ENCODE peak calls at places on chromosomes 3 and 15, in nine cellular contexts. J, C, M, R, W, K, N, Y and O are unnamed samples.

GRCh38 chr15:91271565-91272153 is 171.6 kb downstream of the SV2B start:
- DNase-seq in W (peak), Y (peak), J (peak), M (peak), N (peak), R (peak), K (peak), C (peak), O (peak)

GRCh38 chr3:188792788-188793187 is 379.0 kb upstream of the TPRG1 start:
- DNase-seq in C (peak), R (no peak), W (no peak), M (no peak), Y (no peak), K (no peak), N (peak), J (no peak), O (peak)

GRCh38 chr3:58349792-58350626 is 17.3 kb downstream of the PXK start:
- DNase-seq in K (peak), Y (peak), C (no peak), N (no peak), M (no peak), R (no peak), W (no peak), J (no peak), O (no peak)

GRCh38 chr3:144496116-144496835 is 524.7 kb downstream of the DIPK2A start:
- DNase-seq in Y (no peak), W (no peak), C (no peak), J (no peak), M (no peak), K (no peak), N (peak), R (no peak), O (peak)

GRCh38 chr3:171457263-171458055 is 2.7 kb downstream of the TNIK start:
- DNase-seq in N (no peak), Y (no peak), J (no peak), W (no peak), M (no peak), R (peak), C (no peak), K (peak), O (peak)

GRCh38 chr15:86362556-86362955 is 282.9 kb downstream of the AGBL1 start:
- DNase-seq in W (no peak), Y (no peak), K (no peak), R (no peak), N (no peak), J (peak), M (no peak), C (peak), O (no peak)

GRCh38 chr15:78264304-78265136 is at the start of gene DNAJA4:
- DNase-seq in K (peak), N (peak), J (no peak), W (peak), M (peak), C (peak), Y (peak), R (no peak), O (peak)

GRCh38 chr3:150699068-150699635 is 4.6 kb downstream of the ERICH6 start:
- DNase-seq in N (no peak), R (no peak), J (peak), K (peak), Y (no peak), C (peak), W (no peak), M (peak), O (no peak)

GRCh38 chr3:175386630-175387029 is 527.5 kb downstream of the NAALADL2 start:
- DNase-seq in Y (no peak), W (no peak), J (peak), K (no peak), C (peak), M (no peak), R (no peak), N (no peak), O (no peak)

GRCh38 chr3:79113821-79114220 is 654.0 kb downstream of the ROBO1 start:
- DNase-seq in K (peak), C (peak), W (no peak), N (no peak), M (no peak), R (no peak), J (peak), Y (no peak), O (no peak)

GRCh38 chr3:48137425-48137999 is 50.7 kb downstream of the CDC25A start:
- DNase-seq in M (no peak), R (no peak), K (no peak), W (no peak), Y (no peak), C (no peak), J (peak), N (no peak), O (no peak)

GRCh38 chr15:27601239-27601942 is 497.7 kb downstream of the OCA2 start:
- DNase-seq in J (no peak), Y (no peak), R (no peak), W (no peak), K (no peak), N (peak), M (peak), C (peak), O (no peak)

GRCh38 chr3:56702487-56703315 is 19.6 kb upstream of the TASOR start:
- DNase-seq in Y (no peak), C (peak), K (peak), N (peak), M (peak), R (peak), J (peak), W (peak), O (no peak)

GRCh38 chr3:185699927-185700326 is 113.8 kb downstream of the SENP2 start:
- DNase-seq in J (no peak), N (no peak), R (no peak), Y (no peak), W (no peak), C (no peak), K (no peak), M (no peak), O (no peak)

GRCh38 chr3:197558000-197558399 is 2.2 kb upstream of the BDH1 start:
- DNase-seq in K (peak), M (peak), Y (no peak), J (no peak), W (no peak), C (no peak), R (no peak), N (no peak), O (no peak)

GRCh38 chr3:3586843-3587626 is 212.2 kb upstream of the LRRN1 start:
- DNase-seq in M (no peak), C (peak), K (no peak), N (no peak), Y (no peak), W (no peak), R (no peak), J (no peak), O (no peak)

GRCh38 chr3:102006812-102007485 is 157.6 kb downstream of the NFKBIZ start:
- DNase-seq in J (peak), M (no peak), R (no peak), K (no peak), C (peak), N (peak), Y (no peak), W (no peak), O (no peak)

GRCh38 chr15:34847598-34847997 is 52.2 kb upstream of the ACTC1 start:
- DNase-seq in C (no peak), M (no peak), R (no peak), N (no peak), J (no peak), Y (no peak), K (no peak), W (no peak), O (no peak)